ENCODE peak calls at places on chromosome 3, in nine cellular contexts. K, X, N, P, R, T, D, Z and A are unnamed samples.

GRCh38 chr3:16513141-16514020 is at the start of gene RFTN1:
- DNase-seq in K (peak; percentile 65), X (peak; percentile 75), N (peak; percentile 63), P (no peak), R (peak; percentile 93), T (peak; percentile 50), D (peak; percentile 67), Z (peak; percentile 54), A (peak; percentile 86)

GRCh38 chr3:98553021-98553563 is 21.3 kb downstream of the GPR15 start:
- DNase-seq in K (no peak), X (no peak), N (peak; percentile 49), P (no peak), R (no peak), T (no peak), D (no peak), Z (no peak), A (no peak)

GRCh38 chr3:105253225-105253624 is 113.5 kb upstream of the ALCAM start:
- DNase-seq in K (no peak), X (no peak), N (no peak), P (no peak), R (no peak), T (no peak), D (no peak), Z (no peak), A (no peak)

GRCh38 chr3:111484666-111485065 is 57.3 kb upstream of the CD96 start:
- DNase-seq in K (no peak), X (no peak), N (no peak), P (no peak), R (no peak), T (no peak), D (no peak), Z (no peak), A (no peak)

GRCh38 chr3:125593991-125594574 is 1.2 kb downstream of the OSBPL11 start:
- DNase-seq in K (no peak), X (no peak), N (no peak), P (no peak), R (peak; percentile 4), T (peak; percentile 12), D (no peak), Z (no peak), A (peak; percentile 32)

GRCh38 chr3:112803472-112803871 is 43.2 kb downstream of the CD200R1L start:
- DNase-seq in K (no peak), X (no peak), N (no peak), P (no peak), R (no peak), T (no peak), D (no peak), Z (no peak), A (no peak)

GRCh38 chr3:128984596-128984995 is 9.3 kb downstream of the CFAP92 start:
- DNase-seq in K (no peak), X (no peak), N (no peak), P (no peak), R (no peak), T (peak; percentile 51), D (no peak), Z (peak; percentile 95), A (no peak)

GRCh38 chr3:14124223-14124614 is 451 bp downstream of the CHCHD4 start:
- DNase-seq in K (peak; percentile 33), X (peak; percentile 39), N (peak; percentile 72), P (no peak), R (peak; percentile 94), T (peak; percentile 44), D (no peak), Z (peak; percentile 35), A (peak; percentile 56)

GRCh38 chr3:23712656-23713559 is 92.8 kb upstream of the UBE2E1 start:
- DNase-seq in K (peak; percentile 55), X (peak; percentile 78), N (no peak), P (no peak), R (no peak), T (peak; percentile 92), D (peak; percentile 35), Z (peak; percentile 25), A (peak; percentile 64)

GRCh38 chr3:105842943-105843342 is 25.9 kb downstream of the CBLB start:
- DNase-seq in K (no peak), X (no peak), N (no peak), P (no peak), R (no peak), T (peak; percentile 53), D (no peak), Z (no peak), A (no peak)

GRCh38 chr3:49747792-49748480 is 24.2 kb upstream of the GMPPB start:
- DNase-seq in K (no peak), X (peak; percentile 24), N (no peak), P (no peak), R (peak; percentile 60), T (peak; percentile 77), D (peak; percentile 87), Z (peak; percentile 67), A (peak; percentile 88)

GRCh38 chr3:193594946-193595689 is 2.1 kb downstream of the OPA1 start:
- DNase-seq in K (peak; percentile 17), X (peak; percentile 2), N (no peak), P (no peak), R (no peak), T (peak; percentile 31), D (peak; percentile 18), Z (no peak), A (peak; percentile 53)

GRCh38 chr3:56812749-56813655 is 11.3 kb upstream of the ARHGEF3 start:
- DNase-seq in K (no peak), X (peak; percentile 13), N (no peak), P (no peak), R (no peak), T (peak; percentile 59), D (peak; percentile 40), Z (peak; percentile 65), A (peak; percentile 12)

GRCh38 chr3:196287066-196287404 is 491 bp downstream of the PCYT1A start:
- DNase-seq in K (peak; percentile 18), X (peak; percentile 26), N (no peak), P (no peak), R (no peak), T (peak; percentile 23), D (no peak), Z (peak; percentile 39), A (peak; percentile 48)

GRCh38 chr3:187042874-187043458 is 96.3 kb downstream of the RPL39L start:
- DNase-seq in K (no peak), X (no peak), N (no peak), P (no peak), R (no peak), T (no peak), D (no peak), Z (no peak), A (no peak)

GRCh38 chr3:52704611-52705437 is 767 bp downstream of the GLT8D1 start:
- DNase-seq in K (peak; percentile 29), X (peak; percentile 58), N (peak; percentile 12), P (no peak), R (no peak), T (peak; percentile 28), D (peak; percentile 12), Z (peak; percentile 36), A (peak; percentile 41)

GRCh38 chr3:38543602-38544001 is 47.5 kb downstream of the EXOG start:
- DNase-seq in K (no peak), X (no peak), N (no peak), P (no peak), R (no peak), T (no peak), D (peak; percentile 32), Z (no peak), A (no peak)

GRCh38 chr3:64909757-64910475 is 222.1 kb upstream of the ADAMTS9 start:
- DNase-seq in K (no peak), X (no peak), N (no peak), P (no peak), R (no peak), T (no peak), D (no peak), Z (no peak), A (no peak)

GRCh38 chr3:89925976-89926375 is 818.6 kb downstream of the EPHA3 start:
- DNase-seq in K (no peak), X (no peak), N (no peak), P (no peak), R (no peak), T (no peak), D (no peak), Z (no peak), A (no peak)

GRCh38 chr3:172456404-172456803 is 8.1 kb upstream of the GHSR start:
- DNase-seq in K (no peak), X (no peak), N (no peak), P (no peak), R (no peak), T (no peak), D (no peak), Z (no peak), A (no peak)

GRCh38 chr3:72887723-72888545 is at the start of gene GXYLT2:
- DNase-seq in K (peak; percentile 58), X (peak; percentile 43), N (peak; percentile 10), P (no peak), R (peak; percentile 90), T (peak; percentile 66), D (peak; percentile 72), Z (peak; percentile 64), A (peak; percentile 69)

GRCh38 chr3:151918253-151919029 is 45.0 kb downstream of the SUCNR1 start:
- DNase-seq in K (peak; percentile 50), X (peak; percentile 55), N (peak; percentile 31), P (no peak), R (no peak), T (peak; percentile 73), D (peak; percentile 43), Z (peak; percentile 26), A (peak; percentile 73)

GRCh38 chr3:4426782-4427344 is 40.2 kb downstream of the SUMF1 start:
- DNase-seq in K (peak; percentile 20), X (peak; percentile 79), N (no peak), P (no peak), R (no peak), T (peak; percentile 94), D (peak; percentile 93), Z (peak; percentile 72), A (peak; percentile 85)

GRCh38 chr3:98966434-98966833 is 64.9 kb upstream of the DCBLD2 start:
- DNase-seq in K (no peak), X (no peak), N (peak; percentile 23), P (no peak), R (no peak), T (no peak), D (no peak), Z (no peak), A (peak; percentile 45)

GRCh38 chr3:182238141-182238540 is 526.4 kb downstream of the SOX2 start:
- DNase-seq in K (peak; percentile 64), X (no peak), N (no peak), P (no peak), R (no peak), T (no peak), D (no peak), Z (no peak), A (no peak)

GRCh38 chr3:123807820-123808219 is 76.3 kb downstream of the MYLK start:
- DNase-seq in K (no peak), X (no peak), N (no peak), P (no peak), R (no peak), T (no peak), D (no peak), Z (peak; percentile 89), A (no peak)

GRCh38 chr3:112407214-112407887 is 74.4 kb downstream of the CD200 start:
- DNase-seq in K (peak; percentile 2), X (no peak), N (no peak), P (no peak), R (no peak), T (no peak), D (no peak), Z (no peak), A (no peak)

GRCh38 chr3:99536555-99537314 is 101.7 kb upstream of the COL8A1 start:
- DNase-seq in K (no peak), X (no peak), N (no peak), P (no peak), R (no peak), T (peak; percentile 61), D (no peak), Z (no peak), A (no peak)

GRCh38 chr3:133775309-133775708 is 29.1 kb downstream of the TF start:
- DNase-seq in K (no peak), X (no peak), N (no peak), P (no peak), R (no peak), T (no peak), D (no peak), Z (no peak), A (no peak)

GRCh38 chr3:73581134-73581846 is 43.5 kb downstream of the PDZRN3 start:
- DNase-seq in K (no peak), X (no peak), N (no peak), P (no peak), R (no peak), T (no peak), D (no peak), Z (no peak), A (no peak)

GRCh38 chr3:150365132-150365604 is 42.9 kb upstream of the TSC22D2 start:
- DNase-seq in K (peak; percentile 73), X (no peak), N (no peak), P (no peak), R (no peak), T (peak; percentile 91), D (peak; percentile 71), Z (peak; percentile 82), A (peak; percentile 91)